ENCODE peak calls at places on chromosomes 16 and 17, in ten cellular contexts. E is spleen, O is AG04450, A is epithelial cell of esophagus, X is B cell, B is neural crest cell, Y is endothelial cell, H is ascending aorta, T is HCT116, Z is upper lobe of left lung. L is an unnamed sample.

GRCh38 chr17:51848451-51848850 is 310.1 kb downstream of the CA10 start:
- DNase-seq in E (no peak), O (no peak), A (peak), X (no peak), B (no peak), Y (no peak), H (no peak), T (no peak), Z (no peak), L (no peak)

GRCh38 chr16:54654429-54654828 is 276.2 kb upstream of the IRX5 start:
- DNase-seq in E (no peak), O (no peak), A (no peak), X (no peak), B (no peak), Y (no peak), H (no peak), T (no peak), Z (peak), L (no peak)

GRCh38 chr17:43694081-43694870 is 32.6 kb upstream of the MEOX1 start:
- DNase-seq in E (peak), O (peak), A (peak), X (peak), B (peak), Y (peak), H (peak), T (peak), Z (no peak), L (peak)

GRCh38 chr17:45043813-45044540 is 7.5 kb downstream of the DCAKD start:
- DNase-seq in E (no peak), O (no peak), A (peak), X (no peak), B (no peak), Y (no peak), H (no peak), T (no peak), Z (peak), L (no peak)

GRCh38 chr16:29009050-29009837 is 24.4 kb downstream of the LAT start:
- DNase-seq in E (no peak), O (no peak), A (no peak), X (no peak), B (no peak), Y (no peak), H (no peak), T (no peak), Z (no peak), L (no peak)

GRCh38 chr16:12260119-12260646 is 283.6 kb downstream of the SNX29 start:
- DNase-seq in E (no peak), O (no peak), A (no peak), X (no peak), B (no peak), Y (no peak), H (no peak), T (no peak), Z (no peak), L (no peak)

GRCh38 chr16:85935957-85936760 is 37.2 kb downstream of the IRF8 start:
- DNase-seq in E (peak), O (no peak), A (no peak), X (peak), B (no peak), Y (no peak), H (no peak), T (no peak), Z (no peak), L (peak)

GRCh38 chr16:72050769-72051464 is 3.4 kb upstream of the HP start:
- DNase-seq in E (no peak), O (no peak), A (peak), X (no peak), B (no peak), Y (no peak), H (no peak), T (no peak), Z (no peak), L (no peak)

GRCh38 chr17:65154770-65155589 is 17.8 kb downstream of the RGS9 start:
- DNase-seq in E (no peak), O (peak), A (peak), X (no peak), B (no peak), Y (no peak), H (no peak), T (no peak), Z (no peak), L (peak)

GRCh38 chr17:74059471-74059870 is 144.0 kb upstream of the RPL38 start:
- DNase-seq in E (no peak), O (no peak), A (no peak), X (no peak), B (no peak), Y (no peak), H (no peak), T (no peak), Z (no peak), L (no peak)

GRCh38 chr17:83064732-83065659 is 14.4 kb upstream of the METRNL start:
- DNase-seq in E (peak), O (no peak), A (peak), X (peak), B (no peak), Y (no peak), H (peak), T (no peak), Z (peak), L (peak)

GRCh38 chr16:11679250-11679649 is 11.0 kb downstream of the SNN start:
- DNase-seq in E (no peak), O (no peak), A (no peak), X (no peak), B (no peak), Y (no peak), H (peak), T (no peak), Z (no peak), L (no peak)

GRCh38 chr16:30186782-30187555 is 3.6 kb downstream of the CORO1A start:
- DNase-seq in E (peak), O (no peak), A (peak), X (peak), B (peak), Y (peak), H (peak), T (no peak), Z (peak), L (peak)
- TF ChIP-seq CTCF in E (peak), O (peak), A (peak), X (peak), B (peak), Y (peak), H (peak), T (peak), Z (peak), L (peak)

GRCh38 chr16:77297996-77298637 is 98.9 kb downstream of the SYCE1L start:
- DNase-seq in E (no peak), O (no peak), A (no peak), X (no peak), B (no peak), Y (no peak), H (no peak), T (no peak), Z (no peak), L (no peak)

GRCh38 chr16:77299395-77299794 is 100.2 kb downstream of the SYCE1L start:
- DNase-seq in E (no peak), O (no peak), A (no peak), X (no peak), B (no peak), Y (no peak), H (no peak), T (no peak), Z (no peak), L (no peak)

GRCh38 chr16:77300232-77300631 is 101.0 kb downstream of the SYCE1L start:
- DNase-seq in E (no peak), O (no peak), A (no peak), X (no peak), B (no peak), Y (no peak), H (no peak), T (no peak), Z (no peak), L (no peak)

GRCh38 chr16:77295896-77296295 is 96.7 kb downstream of the SYCE1L start:
- DNase-seq in E (no peak), O (no peak), A (peak), X (no peak), B (no peak), Y (no peak), H (no peak), T (no peak), Z (no peak), L (no peak)

DNA sequence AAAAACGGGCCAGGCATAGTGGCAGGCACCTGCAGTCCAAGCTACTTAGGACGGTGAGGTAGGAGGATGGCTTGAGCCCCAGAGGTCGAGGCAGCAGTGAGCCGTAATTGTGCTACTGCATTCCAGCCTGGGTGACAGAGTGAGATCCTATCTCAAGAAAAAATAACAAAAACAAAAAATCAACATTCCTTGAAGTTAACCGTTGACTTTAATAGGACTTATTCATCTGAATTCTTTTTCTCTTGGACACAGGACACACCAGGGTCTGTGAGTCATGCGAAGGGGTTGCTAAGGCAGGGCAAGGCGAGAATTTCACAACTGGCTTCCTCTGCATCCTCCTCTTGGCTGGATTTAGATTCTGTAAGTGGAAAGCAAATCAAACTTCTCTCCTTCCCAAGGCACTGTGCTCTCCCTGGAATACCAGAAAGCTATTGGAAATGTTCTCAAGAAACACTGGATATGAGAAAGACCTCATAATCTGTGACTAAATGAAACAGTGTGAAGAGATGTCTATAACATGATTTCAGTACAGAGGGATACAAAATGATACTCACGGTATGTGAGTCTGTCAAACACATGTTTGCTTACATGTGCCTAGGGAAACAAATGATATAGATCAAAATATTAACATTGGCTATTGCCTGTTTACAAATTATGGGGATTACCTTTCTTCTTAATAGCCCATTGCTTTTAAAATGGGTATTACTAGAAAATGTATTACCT is 99.6 kb downstream of the SYCE1L start:
- DNase-seq in E (no peak), O (peak), A (peak), X (no peak), B (no peak), Y (no peak), H (no peak), T (no peak), Z (no peak), L (no peak)
- TF ChIP-seq CTCF in E (no peak), O (no peak), A (no peak), X (no peak), B (no peak), Y (no peak), H (no peak), T (no peak), Z (no peak), L (no peak)

GRCh38 chr16:68844211-68844564 is 857 bp downstream of the TANGO6 start:
- DNase-seq in E (no peak), O (no peak), A (no peak), X (no peak), B (no peak), Y (no peak), H (no peak), T (no peak), Z (no peak), L (no peak)
- TF ChIP-seq CTCF in E (no peak), O (no peak), A (no peak), X (no peak), B (no peak), Y (no peak), H (no peak), T (no peak), Z (no peak), L (no peak)

GRCh38 chr16:84692451-84692850 is 7.3 kb upstream of the USP10 start:
- DNase-seq in E (no peak), O (no peak), A (peak), X (no peak), B (no peak), Y (peak), H (no peak), T (no peak), Z (no peak), L (no peak)

GRCh38 chr16:84687715-84688114 is 12.1 kb upstream of the USP10 start:
- DNase-seq in E (no peak), O (peak), A (peak), X (no peak), B (no peak), Y (no peak), H (no peak), T (no peak), Z (no peak), L (peak)

GRCh38 chr16:84686702-84687298 is 13.0 kb upstream of the USP10 start:
- DNase-seq in E (no peak), O (no peak), A (no peak), X (no peak), B (no peak), Y (no peak), H (no peak), T (peak), Z (no peak), L (no peak)

GRCh38 chr16:84689126-84689525 is 10.7 kb upstream of the USP10 start:
- DNase-seq in E (peak), O (peak), A (peak), X (no peak), B (no peak), Y (no peak), H (no peak), T (no peak), Z (no peak), L (no peak)

DNA sequence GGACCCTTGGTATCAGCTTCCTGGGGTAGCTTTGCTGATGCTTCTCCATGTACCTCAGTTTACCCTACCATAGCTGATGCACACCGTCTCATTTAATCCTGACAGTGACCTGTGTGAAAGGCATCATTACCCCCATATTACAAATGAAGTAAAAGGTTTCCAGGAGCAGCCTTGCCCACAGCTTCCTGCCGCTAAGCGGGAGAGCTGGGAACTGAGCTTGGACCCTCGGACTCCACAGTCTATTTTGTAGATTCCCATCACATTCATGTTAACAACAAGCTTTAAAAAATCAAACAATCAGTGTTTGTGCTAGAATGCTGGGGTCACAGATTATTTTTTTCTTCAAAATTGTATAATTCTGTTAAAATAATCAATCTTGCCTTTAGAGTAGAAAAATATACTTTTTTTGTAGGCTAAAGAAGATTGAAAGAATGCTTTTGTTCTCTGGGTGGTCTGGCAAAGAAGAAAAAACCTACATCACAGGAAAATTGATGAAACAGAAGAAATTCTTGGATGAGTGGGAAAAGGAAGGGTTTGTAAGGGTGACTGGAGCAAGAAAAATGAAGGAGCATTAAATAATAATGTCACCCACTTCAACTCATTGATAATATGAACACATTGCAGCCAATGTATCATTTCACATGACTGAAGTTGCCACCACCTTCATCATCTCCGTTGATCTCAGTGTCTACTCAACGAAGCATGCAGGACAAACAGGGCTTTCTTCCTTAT is 9.5 kb upstream of the USP10 start:
- DNase-seq in E (peak), O (no peak), A (no peak), X (no peak), B (no peak), Y (no peak), H (no peak), T (no peak), Z (no peak), L (no peak)
- TF ChIP-seq CTCF in E (no peak), O (no peak), A (no peak), X (no peak), B (no peak), Y (no peak), H (no peak), T (no peak), Z (no peak), L (no peak)

GRCh38 chr16:1347286-1347855 is 4.3 kb downstream of the TSR3 start:
- DNase-seq in E (no peak), O (no peak), A (peak), X (no peak), B (no peak), Y (no peak), H (no peak), T (no peak), Z (peak), L (no peak)
- TF ChIP-seq CTCF in E (no peak), O (no peak), A (no peak), X (no peak), B (no peak), Y (no peak), H (no peak), T (no peak), Z (no peak), L (no peak)

GRCh38 chr16:15891508-15891907 is 3.1 kb upstream of the CEP20 start:
- DNase-seq in E (no peak), O (no peak), A (no peak), X (no peak), B (no peak), Y (no peak), H (no peak), T (no peak), Z (no peak), L (no peak)

GRCh38 chr16:15886078-15886477 is 2.3 kb downstream of the CEP20 start:
- DNase-seq in E (no peak), O (no peak), A (no peak), X (no peak), B (no peak), Y (no peak), H (no peak), T (no peak), Z (no peak), L (no peak)

GRCh38 chr16:15887283-15887682 is 1.1 kb downstream of the CEP20 start:
- DNase-seq in E (no peak), O (no peak), A (peak), X (no peak), B (no peak), Y (no peak), H (no peak), T (no peak), Z (no peak), L (no peak)

GRCh38 chr16:15885560-15886001 is 2.8 kb downstream of the CEP20 start:
- DNase-seq in E (no peak), O (no peak), A (no peak), X (no peak), B (no peak), Y (no peak), H (no peak), T (no peak), Z (no peak), L (no peak)

GRCh38 chr16:15888072-15888976 is at the start of gene CEP20:
- DNase-seq in E (peak), O (peak), A (peak), X (peak), B (peak), Y (peak), H (peak), T (peak), Z (peak), L (peak)
- TF ChIP-seq CTCF in E (peak), O (peak), A (peak), X (no peak), B (peak), Y (no peak), H (peak), T (no peak), Z (peak), L (no peak)

GRCh38 chr16:18984425-18985005 is 781 bp downstream of the TMC7 start:
- DNase-seq in E (peak), O (no peak), A (no peak), X (no peak), B (no peak), Y (no peak), H (no peak), T (no peak), Z (no peak), L (no peak)

GRCh38 chr16:18979936-18980335 is 3.8 kb upstream of the TMC7 start:
- DNase-seq in E (peak), O (no peak), A (no peak), X (no peak), B (no peak), Y (no peak), H (no peak), T (no peak), Z (no peak), L (no peak)

GRCh38 chr16:18983565-18984424 is at the start of gene TMC7:
- DNase-seq in E (peak), O (peak), A (peak), X (no peak), B (peak), Y (peak), H (peak), T (peak), Z (peak), L (no peak)
- TF ChIP-seq CTCF in E (peak), O (peak), A (peak), X (no peak), B (peak), Y (no peak), H (peak), T (peak), Z (peak), L (no peak)

GRCh38 chr16:5634781-5635180 is 537.2 kb upstream of the EEF2KMT start:
- DNase-seq in E (no peak), O (no peak), A (no peak), X (no peak), B (no peak), Y (no peak), H (no peak), T (no peak), Z (no peak), L (no peak)

GRCh38 chr16:5639531-5639930 is 541.9 kb upstream of the EEF2KMT start:
- DNase-seq in E (no peak), O (no peak), A (no peak), X (no peak), B (no peak), Y (no peak), H (no peak), T (no peak), Z (no peak), L (no peak)

DNA sequence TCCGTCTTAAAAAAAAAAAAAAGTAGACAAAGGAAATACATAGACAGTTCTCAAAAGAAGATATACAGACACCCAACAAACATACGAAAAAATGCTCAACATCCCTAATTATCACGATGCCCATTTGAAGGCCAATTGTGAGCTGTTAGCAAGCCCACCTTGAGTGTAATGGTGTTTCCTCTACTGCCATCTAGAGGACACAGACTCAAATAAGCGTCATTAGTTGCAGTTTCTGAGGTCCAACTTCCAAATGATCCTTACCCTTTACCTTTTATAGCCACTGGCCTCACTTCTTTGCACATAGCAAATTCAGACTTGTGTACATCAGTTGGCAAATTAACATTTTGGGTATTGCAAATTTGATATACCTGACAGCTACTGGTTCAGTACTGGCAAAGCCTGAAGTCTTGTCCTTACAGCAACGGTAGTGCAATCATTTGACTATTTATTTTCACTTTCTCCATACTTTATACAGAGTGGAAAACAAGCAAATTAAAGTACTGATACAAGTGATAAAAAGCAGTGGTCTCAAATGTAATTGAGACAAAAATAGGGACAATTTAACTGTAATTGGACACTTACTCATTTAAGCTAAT is 536.3 kb upstream of the EEF2KMT start:
- DNase-seq in E (no peak), O (no peak), A (peak), X (no peak), B (no peak), Y (no peak), H (no peak), T (peak), Z (no peak), L (no peak)
- TF ChIP-seq CTCF in E (peak), O (peak), A (peak), X (no peak), B (peak), Y (peak), H (no peak), T (peak), Z (peak), L (peak)

L was measured in CD14-positive monocyte.